ENCODE peak calls at places on chromosome 9, in four cellular contexts. X, L, S and G are unnamed samples.

GRCh38 chr9:135051316-135052038 is 36.0 kb upstream of the OLFM1 start:
- DNase-seq in X (no peak), L (no peak), S (no peak), G (no peak)

GRCh38 chr9:13279284-13280162 is at the start of gene MPDZ:
- DNase-seq in X (peak; percentile 70), L (no peak), S (peak; percentile 31), G (peak; percentile 74)

GRCh38 chr9:26813247-26813646 is 79.4 kb downstream of the CAAP1 start:
- DNase-seq in X (no peak), L (peak; percentile 28), S (no peak), G (no peak)

GRCh38 chr9:133542002-133542401 is 7.5 kb downstream of the ADAMTSL2 start:
- DNase-seq in X (no peak), L (no peak), S (no peak), G (no peak)

GRCh38 chr9:15299374-15299939 is 7.6 kb downstream of the TTC39B start:
- DNase-seq in X (no peak), L (peak; percentile 53), S (no peak), G (no peak)

GRCh38 chr9:82466616-82467251 is 478.2 kb downstream of the SPATA31D1 start:
- DNase-seq in X (no peak), L (no peak), S (peak; percentile 13), G (peak; percentile 22)

GRCh38 chr9:29439961-29440360 is 1866.7 kb upstream of the C9orf72 start:
- DNase-seq in X (no peak), L (no peak), S (no peak), G (no peak)

GRCh38 chr9:136017813-136018190 is 56.6 kb upstream of the UBAC1 start:
- DNase-seq in X (no peak), L (no peak), S (no peak), G (no peak)

GRCh38 chr9:93808115-93809029 is 146.8 kb downstream of the BARX1 start:
- DNase-seq in X (peak; percentile 48), L (no peak), S (no peak), G (no peak)

GRCh38 chr9:21591221-21592062 is 109.3 kb upstream of the IFNE start:
- DNase-seq in X (no peak), L (no peak), S (peak; percentile 14), G (peak; percentile 74)

GRCh38 chr9:27791311-27791710 is 218.0 kb upstream of the C9orf72 start:
- DNase-seq in X (no peak), L (no peak), S (no peak), G (no peak)

GRCh38 chr9:76412638-76413037 is 18.4 kb upstream of the RFK start:
- DNase-seq in X (no peak), L (no peak), S (no peak), G (no peak)

GRCh38 chr9:88736136-88736637 is 201.2 kb downstream of the NXNL2 start:
- DNase-seq in X (no peak), L (no peak), S (no peak), G (no peak)

GRCh38 chr9:89844535-89844934 is 239.7 kb downstream of the GADD45G start:
- DNase-seq in X (no peak), L (no peak), S (no peak), G (no peak)

GRCh38 chr9:136257381-136258298 is 12.0 kb upstream of the QSOX2 start:
- DNase-seq in X (peak; percentile 51), L (no peak), S (no peak), G (no peak)

GRCh38 chr9:134384811-134385479 is 58.7 kb downstream of the RXRA start:
- DNase-seq in X (no peak), L (no peak), S (no peak), G (no peak)

GRCh38 chr9:118767571-118767970 is 601.7 kb downstream of the BRINP1 start:
- DNase-seq in X (no peak), L (no peak), S (no peak), G (no peak)

GRCh38 chr9:92617195-92617813 is 52.6 kb downstream of the IPPK start:
- DNase-seq in X (no peak), L (no peak), S (no peak), G (no peak)

GRCh38 chr9:27395484-27395921 is 98.6 kb upstream of the EQTN start:
- DNase-seq in X (no peak), L (no peak), S (no peak), G (no peak)

GRCh38 chr9:124897570-124898460 is 35.9 kb downstream of the ARPC5L start:
- DNase-seq in X (no peak), L (no peak), S (peak; percentile 91), G (no peak)

GRCh38 chr9:94110821-94111252 is 26.6 kb downstream of the PTPDC1 start:
- DNase-seq in X (no peak), L (no peak), S (no peak), G (no peak)

GRCh38 chr9:107577140-107577776 is 87.7 kb upstream of the KLF4 start:
- DNase-seq in X (no peak), L (no peak), S (no peak), G (no peak)

DNA sequence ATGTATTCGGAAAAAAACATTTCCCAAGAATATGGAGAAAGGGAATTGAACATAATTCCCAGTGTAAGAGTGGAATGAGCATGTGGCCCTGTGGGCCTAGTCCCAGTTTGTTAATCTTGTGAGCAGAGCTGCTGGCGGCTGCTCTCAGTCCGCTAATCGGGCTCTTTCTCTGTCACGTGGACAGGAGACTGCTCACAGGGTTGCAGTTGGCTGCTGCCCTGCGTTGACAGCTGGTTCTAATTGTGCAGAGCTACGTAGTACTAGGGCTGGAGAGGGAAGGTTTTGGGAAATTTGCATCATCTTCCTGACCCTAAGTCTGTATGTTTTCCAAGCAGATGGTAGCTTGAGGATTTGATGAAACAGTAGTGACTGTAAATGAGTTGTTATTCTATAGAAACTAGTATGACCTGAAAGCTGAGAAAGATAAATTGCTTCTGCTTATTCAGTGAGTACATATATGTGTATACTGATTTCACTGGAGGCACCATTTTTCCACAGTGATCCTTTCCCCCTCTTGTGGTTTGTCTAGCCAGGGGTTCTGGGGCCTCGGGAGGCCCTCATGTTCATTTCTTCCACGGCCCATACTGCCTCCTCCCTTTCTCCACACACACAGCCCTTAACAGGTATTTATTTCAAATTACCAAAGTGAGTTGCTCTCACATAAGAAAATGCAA is 100.6 kb downstream of the ANGPTL2 start:
- DNase-seq in X (no peak), L (no peak), S (no peak), G (no peak)
- TF ChIP-seq SMC3 in X (no peak), L (no peak), S (no peak), G (no peak)

GRCh38 chr9:70484232-70485130 is 70.0 kb upstream of the KLF9 start:
- DNase-seq in X (peak; percentile 72), L (no peak), S (peak; percentile 59), G (peak; percentile 86)
- TF ChIP-seq ESRRA in X (no peak), L (no peak), S (no peak), G (no peak)

DNA sequence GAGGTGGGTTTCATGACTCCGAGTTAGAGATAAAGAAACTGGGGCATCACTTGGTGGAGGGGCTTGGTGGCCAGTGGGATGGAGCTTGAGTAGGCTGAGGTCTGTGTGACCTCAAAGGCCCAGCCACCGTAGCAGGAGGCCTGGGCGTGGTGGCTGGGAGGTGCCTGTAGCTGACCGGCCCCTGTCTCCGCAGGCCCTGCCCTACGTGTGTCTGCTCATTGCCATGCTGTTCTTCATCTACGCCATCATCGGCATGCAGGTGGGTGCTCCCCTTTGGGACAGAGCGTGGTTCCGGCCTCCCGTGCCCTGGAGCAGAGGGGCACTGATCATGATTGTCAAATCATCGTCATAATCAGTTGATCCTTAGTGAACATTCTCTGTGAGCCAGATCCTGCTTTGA is 196.2 kb downstream of the CACNA1B start:
- DNase-seq in X (no peak), L (no peak), S (no peak), G (no peak)
- TF ChIP-seq SMC3 in X (no peak), L (no peak), S (no peak), G (no peak)

GRCh38 chr9:22625540-22625939 is 178.9 kb downstream of the DMRTA1 start:
- DNase-seq in X (no peak), L (no peak), S (no peak), G (no peak)
- TF ChIP-seq ESRRA in X (no peak), L (no peak), S (no peak), G (no peak)

GRCh38 chr9:97506264-97506663 is 4.8 kb downstream of the TMOD1 start:
- DNase-seq in X (no peak), L (no peak), S (no peak), G (no peak)

GRCh38 chr9:97503862-97504210 is 2.4 kb downstream of the TMOD1 start:
- DNase-seq in X (no peak), L (no peak), S (no peak), G (no peak)

GRCh38 chr9:97505845-97506244 is 4.4 kb downstream of the TMOD1 start:
- DNase-seq in X (no peak), L (no peak), S (no peak), G (no peak)

GRCh38 chr9:97502984-97503861 is 1.8 kb downstream of the TMOD1 start:
- DNase-seq in X (peak; percentile 83), L (no peak), S (no peak), G (no peak)

GRCh38 chr9:97504381-97505216 is 3.1 kb downstream of the TMOD1 start:
- DNase-seq in X (no peak), L (no peak), S (no peak), G (no peak)
- TF ChIP-seq SMC3 in X (no peak), L (no peak), S (no peak), G (no peak)

DNA sequence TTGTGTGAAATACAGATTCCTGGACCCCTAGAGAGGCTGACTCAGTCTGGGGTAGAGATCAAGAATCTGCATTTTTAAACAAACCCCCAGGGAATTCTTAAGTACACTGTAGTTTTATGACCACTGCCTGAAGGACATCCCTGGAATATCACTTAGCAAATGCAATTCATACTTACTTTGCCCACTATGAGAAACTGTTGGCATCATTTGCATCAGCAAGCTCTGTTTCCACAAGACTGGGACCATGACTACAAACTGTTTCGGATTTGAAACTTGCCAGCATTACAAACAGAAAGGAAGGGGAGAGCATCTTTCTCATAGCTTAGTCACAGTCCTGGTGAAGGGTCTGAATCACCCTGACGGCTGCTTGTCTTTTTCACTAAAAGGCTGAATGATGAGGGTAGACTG is 63.7 kb downstream of the MLLT3 start:
- DNase-seq in X (no peak), L (no peak), S (no peak), G (peak; percentile 53)
- TF ChIP-seq ESRRA in X (no peak), L (no peak), S (no peak), G (no peak)

GRCh38 chr9:114016629-114017423 is 61.3 kb downstream of the AMBP start:
- DNase-seq in X (no peak), L (no peak), S (no peak), G (no peak)
- TF ChIP-seq SMC3 in X (no peak), L (no peak), S (no peak), G (no peak)